ENCODE peak calls at places on chromosomes 2 and 18, in seven cellular contexts. O is right lobe of liver, A is PC-9, C is A549, K is esophagus squamous epithelium, M is upper lobe of right lung, F is HCT116. H is an unnamed sample.
A peak's percentile ranks its signal among the peaks of the same experiment; 100 is the strongest.

GRCh38 chr2:219868635-219869034 is 241.2 kb downstream of the SLC4A3 start:
- DNase-seq in M (no peak), A (no peak), O (no peak), K (no peak), F (no peak), C (no peak), H (peak; percentile 52)

GRCh38 chr2:7697052-7697451 is 779.8 kb downstream of the RNF144A start:
- DNase-seq in A (no peak), O (no peak), K (no peak), F (no peak), M (no peak), C (no peak), H (no peak)

GRCh38 chr2:159637988-159638501 is 21.7 kb upstream of the BAZ2B start:
- DNase-seq in M (no peak), O (no peak), K (no peak), F (peak; percentile 71), A (peak; percentile 9), C (no peak), H (peak; percentile 47)

GRCh38 chr18:31819106-31819924 is 58.6 kb upstream of the SLC25A52 start:
- DNase-seq in F (peak; percentile 39), K (no peak), M (no peak), O (no peak), C (peak; percentile 2), A (peak; percentile 1), H (peak; percentile 4)

GRCh38 chr2:237732790-237733349 is 65.7 kb upstream of the RBM44 start:
- DNase-seq in K (no peak), M (no peak), F (no peak), O (peak; percentile 67), C (no peak), A (no peak), H (no peak)

GRCh38 chr18:75041586-75041985 is 167.4 kb downstream of the PTGR3 start:
- DNase-seq in A (no peak), F (peak; percentile 23), M (no peak), C (peak; percentile 15), O (no peak), K (no peak), H (peak; percentile 2)

GRCh38 chr2:95389256-95390119 is 13.0 kb upstream of the FAHD2A start:
- DNase-seq in M (peak; percentile 82), K (no peak), O (no peak), C (peak; percentile 61), F (peak; percentile 18), A (peak; percentile 74), H (peak; percentile 5)

GRCh38 chr2:237873382-237873781 is 14.0 kb downstream of the RAMP1 start:
- DNase-seq in F (no peak), O (no peak), C (no peak), M (peak; percentile 40), A (no peak), K (no peak), H (no peak)

GRCh38 chr2:144886847-144887246 is 366.9 kb upstream of the ZEB2 start:
- DNase-seq in A (no peak), F (no peak), C (no peak), K (no peak), O (no peak), M (no peak), H (no peak)

GRCh38 chr2:128941676-128942075 is 623.0 kb upstream of the HS6ST1 start:
- DNase-seq in K (no peak), M (no peak), O (no peak), A (no peak), C (no peak), F (no peak), H (no peak)

GRCh38 chr2:100291152-100291970 is 30.9 kb downstream of the LONRF2 start:
- DNase-seq in K (no peak), M (peak; percentile 88), O (peak; percentile 41), A (peak; percentile 45), C (peak; percentile 90), F (peak; percentile 97), H (peak; percentile 87)

GRCh38 chr2:25228848-25229674 is 60.7 kb upstream of the POMC start:
- DNase-seq in K (no peak), O (peak; percentile 63), F (peak; percentile 59), M (peak; percentile 78), A (peak; percentile 66), C (peak; percentile 97), H (peak; percentile 16)

GRCh38 chr2:110204408-110205385 is at the start of gene NPHP1:
- DNase-seq in F (peak; percentile 60), C (peak; percentile 82), A (peak; percentile 85), K (peak; percentile 18), O (peak; percentile 82), M (peak; percentile 92), H (peak; percentile 16)
- H3K4me3 ChIP-seq in F (peak within 1 kb of the TSS; percentile 75), C (peak within 1 kb of the TSS; percentile 83), A (peak within 1 kb of the TSS; percentile 72), K (peak within 1 kb of the TSS; percentile 36), O (peak within 1 kb of the TSS; percentile 26), M (peak within 1 kb of the TSS; percentile 70), H (peak within 1 kb of the TSS; percentile 93)

GRCh38 chr18:70931942-70932814 is 643.3 kb downstream of the SOCS6 start:
- DNase-seq in O (no peak), A (no peak), F (no peak), K (no peak), C (no peak), M (no peak), H (peak; percentile 0)
- TF ChIP-seq CTCF in O (peak; percentile 37), A (peak; percentile 77), F (peak; percentile 35), K (no peak), C (peak; percentile 57), M (peak; percentile 49), H (peak; percentile 33)

GRCh38 chr2:64700133-64700809 is 46.6 kb upstream of the SERTAD2 start:
- DNase-seq in A (no peak), C (no peak), F (no peak), O (no peak), M (no peak), K (no peak), H (peak; percentile 75)
- H3K4me3 ChIP-seq in A (no peak overlapping the region), C (no peak overlapping the region), F (no peak overlapping the region), O (no peak overlapping the region), M (no peak overlapping the region), K (no peak overlapping the region), H (no peak overlapping the region)

GRCh38 chr2:229714080-229714735 is at the start of gene DNER:
- DNase-seq in K (no peak), F (no peak), O (peak; percentile 48), C (peak; percentile 35), A (peak; percentile 29), M (no peak), H (no peak)
- TF ChIP-seq CTCF in K (no peak), F (no peak), O (no peak), C (no peak), A (no peak), M (no peak), H (no peak)

GRCh38 chr2:200459101-200459500 is 50.8 kb downstream of the KCTD18 start:
- DNase-seq in C (no peak), A (no peak), O (no peak), K (no peak), M (no peak), F (no peak), H (no peak)
- H3K4me3 ChIP-seq in C (no peak overlapping the region), A (no peak overlapping the region), O (no peak overlapping the region), K (no peak overlapping the region), M (no peak overlapping the region), F (no peak overlapping the region), H (no peak overlapping the region)

GRCh38 chr2:33475381-33476099 is 909 bp upstream of the RASGRP3 start:
- DNase-seq in C (peak; percentile 78), F (peak; percentile 78), O (peak; percentile 74), M (peak; percentile 79), K (peak; percentile 37), A (peak; percentile 69), H (no peak)
- TF ChIP-seq CTCF in C (peak; percentile 80), F (peak; percentile 86), O (peak; percentile 76), M (peak; percentile 85), K (peak; percentile 76), A (peak; percentile 88), H (peak; percentile 84)

DNA sequence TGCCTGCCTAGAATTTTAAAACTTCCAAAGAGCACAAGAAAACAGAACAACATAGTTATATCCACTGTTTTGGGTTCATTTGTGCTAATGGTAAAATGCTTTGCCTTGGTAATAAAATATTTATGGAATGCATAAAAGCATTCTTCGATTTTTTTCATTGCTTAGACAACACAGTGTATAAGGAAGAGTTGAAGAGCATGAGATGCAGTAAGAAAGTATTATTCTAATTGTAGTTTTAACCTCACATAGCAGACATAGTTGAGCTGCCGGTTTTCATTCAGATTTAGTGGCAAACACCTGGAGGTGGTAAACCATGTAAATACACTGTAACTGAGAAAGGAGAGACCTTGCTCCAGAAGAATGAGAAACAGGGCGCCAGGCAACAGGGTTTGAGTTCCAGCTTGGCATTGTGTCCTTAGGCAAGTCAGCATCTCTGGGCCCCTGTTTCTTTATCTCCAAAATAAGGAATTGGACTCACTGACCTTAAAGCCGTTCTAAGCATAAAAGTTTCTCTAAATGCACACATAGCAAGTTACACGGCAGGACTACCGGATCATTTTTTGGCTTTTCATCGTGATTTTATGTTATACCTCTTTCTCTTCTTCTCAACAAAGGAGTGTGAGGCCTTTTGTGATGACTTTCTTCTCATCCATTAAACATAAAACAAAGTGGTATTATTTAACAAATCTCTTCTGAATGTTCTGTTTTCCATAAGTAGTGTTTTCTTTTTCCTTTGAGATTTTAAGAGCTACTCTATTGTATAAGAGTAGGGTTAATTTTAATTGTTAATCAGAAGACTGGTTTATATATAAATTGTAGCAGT is 7.9 kb downstream of the UGP2 start:
- DNase-seq in M (no peak), K (no peak), C (no peak), A (peak; percentile 34), F (no peak), O (no peak), H (no peak)
- H3K4me3 ChIP-seq in M (no peak overlapping the region), K (no peak overlapping the region), C (no peak overlapping the region), A (no peak overlapping the region), F (no peak overlapping the region), O (no peak overlapping the region), H (no peak overlapping the region)

GRCh38 chr2:40937284-40937683 is 485.4 kb upstream of the SLC8A1 start:
- DNase-seq in O (no peak), M (no peak), A (no peak), C (no peak), K (no peak), F (no peak), H (no peak)

GRCh38 chr2:40935349-40935748 is 483.5 kb upstream of the SLC8A1 start:
- DNase-seq in M (no peak), K (no peak), O (no peak), C (no peak), F (no peak), A (no peak), H (no peak)
- TF ChIP-seq CTCF in M (no peak), K (no peak), O (no peak), C (no peak), F (no peak), A (no peak), H (no peak)